ENCODE peak calls at places on chromosomes 16 and 17, in ten cellular contexts. Z is psoas muscle, X is epithelial cell of esophagus, O is RWPE1, J is gastrocnemius medialis, K is endothelial cell, V is stomach, B is left ventricle myocardium inferior, G is upper lobe of left lung, Q is tibial nerve. L is an unnamed sample.

GRCh38 chr17:50267074-50267841 is 7.0 kb upstream of the TMEM92 start:
- DNase-seq in J (no peak), B (no peak), G (no peak), K (no peak), O (no peak), X (no peak), V (no peak), Z (peak; percentile 52), Q (no peak), L (no peak)

GRCh38 chr16:16991711-16992110 is 479.0 kb downstream of the XYLT1 start:
- DNase-seq in G (no peak), B (no peak), V (no peak), Q (no peak), X (no peak), O (no peak), J (no peak), Z (no peak), K (no peak), L (no peak)

GRCh38 chr16:69796285-69797118 is 34.4 kb downstream of the WWP2 start:
- DNase-seq in Z (no peak), Q (peak; percentile 46), B (no peak), G (no peak), K (peak; percentile 41), V (no peak), X (peak; percentile 75), J (peak; percentile 13), O (peak; percentile 61), L (peak; percentile 55)

GRCh38 chr17:48001187-48001586 is 30.3 kb downstream of the CDK5RAP3 start:
- DNase-seq in J (no peak), V (no peak), B (no peak), K (no peak), G (no peak), Z (no peak), Q (no peak), X (no peak), O (no peak), L (no peak)

GRCh38 chr17:16342979-16343378 is 10.3 kb downstream of the CENPV start:
- DNase-seq in O (no peak), K (no peak), X (no peak), Q (no peak), G (no peak), Z (peak; percentile 75), B (no peak), V (no peak), J (peak; percentile 79), L (no peak)

GRCh38 chr17:8080799-8081219 is 6.7 kb downstream of the ALOX12B start:
- DNase-seq in V (no peak), Z (no peak), J (no peak), K (no peak), B (no peak), O (no peak), Q (no peak), X (no peak), G (peak; percentile 58), L (no peak)

GRCh38 chr16:23514381-23515152 is 4.3 kb upstream of the GGA2 start:
- DNase-seq in V (no peak), B (no peak), Q (no peak), K (no peak), J (no peak), G (no peak), O (no peak), X (no peak), Z (no peak), L (no peak)

GRCh38 chr16:17555176-17555575 is 84.4 kb upstream of the XYLT1 start:
- DNase-seq in J (no peak), O (peak; percentile 51), X (no peak), V (no peak), G (no peak), K (no peak), Z (no peak), B (no peak), Q (no peak), L (no peak)

GRCh38 chr17:77098884-77099545 is 41.8 kb upstream of the SEC14L1 start:
- DNase-seq in Z (no peak), J (peak; percentile 71), Q (peak; percentile 89), V (peak; percentile 57), X (peak; percentile 72), B (no peak), K (no peak), O (no peak), G (no peak), L (no peak)

GRCh38 chr16:588639-588888 is 1.3 kb upstream of the RAB40C start:
- DNase-seq in B (no peak), G (no peak), X (peak; percentile 66), Z (peak; percentile 75), O (no peak), Q (no peak), K (peak; percentile 41), V (peak; percentile 56), J (peak; percentile 50), L (peak; percentile 50)

GRCh38 chr17:10754861-10755591 is 25.2 kb upstream of the TMEM220 start:
- DNase-seq in Q (no peak), Z (no peak), B (no peak), J (no peak), X (peak; percentile 20), O (no peak), G (no peak), V (no peak), K (peak; percentile 24), L (no peak)

GRCh38 chr17:29212681-29213121 is 32.5 kb upstream of the MYO18A start:
- DNase-seq in Q (no peak), Z (no peak), V (no peak), O (no peak), J (no peak), G (no peak), B (no peak), K (no peak), X (peak; percentile 66), L (no peak)

GRCh38 chr16:88760424-88761142 is 24.4 kb downstream of the PIEZO1 start:
- DNase-seq in J (no peak), O (no peak), V (no peak), Z (no peak), Q (no peak), K (no peak), X (no peak), B (no peak), G (no peak), L (peak; percentile 45)

GRCh38 chr16:88758944-88759244 is 26.1 kb downstream of the PIEZO1 start:
- DNase-seq in Z (no peak), V (no peak), B (no peak), O (no peak), X (no peak), G (no peak), J (no peak), Q (no peak), K (no peak), L (no peak)

GRCh38 chr16:88758227-88758943 is 26.6 kb downstream of the PIEZO1 start:
- DNase-seq in O (no peak), K (no peak), G (no peak), B (no peak), Q (no peak), Z (no peak), J (no peak), X (peak; percentile 27), V (no peak), L (no peak)

GRCh38 chr16:88759976-88760350 is 25.1 kb downstream of the PIEZO1 start:
- DNase-seq in B (no peak), O (no peak), K (no peak), V (no peak), Z (no peak), G (no peak), J (no peak), Q (no peak), X (no peak), L (no peak)

DNA sequence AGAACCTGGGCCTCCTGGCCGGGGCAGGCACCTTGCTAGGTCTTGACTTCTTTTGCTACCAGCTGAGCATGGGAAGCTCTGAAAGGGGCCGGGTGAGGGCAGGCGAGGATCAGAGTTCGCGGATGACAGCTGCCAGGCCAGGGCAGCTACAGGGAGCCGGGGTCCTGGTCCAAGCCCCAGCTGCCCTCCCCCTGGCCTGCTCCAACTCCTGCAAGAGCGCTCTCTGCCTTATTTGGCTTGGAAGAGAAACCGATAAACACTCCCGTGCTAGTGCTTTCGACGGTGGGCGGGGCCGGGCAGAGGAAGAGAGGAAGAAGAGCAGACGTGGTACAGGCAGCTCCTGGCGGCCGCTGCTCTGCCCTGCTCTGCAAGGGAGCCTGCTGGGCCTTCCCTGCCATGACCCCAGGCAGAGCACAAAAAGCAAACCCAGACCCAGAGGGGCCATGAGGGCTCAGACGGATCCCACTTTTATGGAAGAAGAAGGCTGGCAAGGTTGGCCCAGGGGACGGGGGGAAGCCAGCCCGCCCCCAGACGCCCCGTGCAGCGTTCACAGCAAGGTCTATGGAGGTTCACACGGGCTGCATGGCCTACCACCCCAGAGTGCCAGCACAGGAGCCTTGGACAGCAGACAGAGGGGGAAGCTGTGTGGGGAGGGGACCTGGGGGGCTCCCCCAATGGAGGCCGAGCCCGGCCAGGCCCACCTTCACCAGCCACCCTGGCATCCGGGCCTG is 25.6 kb downstream of the PIEZO1 start:
- DNase-seq in K (no peak), B (no peak), J (no peak), Z (no peak), G (no peak), X (no peak), O (no peak), V (peak; percentile 55), Q (peak; percentile 38), L (no peak)
- TF ChIP-seq CTCF in K (no peak), B (no peak), J (no peak), Z (no peak), G (no peak), X (no peak), O (no peak), V (no peak), Q (no peak), L (no peak)

DNA sequence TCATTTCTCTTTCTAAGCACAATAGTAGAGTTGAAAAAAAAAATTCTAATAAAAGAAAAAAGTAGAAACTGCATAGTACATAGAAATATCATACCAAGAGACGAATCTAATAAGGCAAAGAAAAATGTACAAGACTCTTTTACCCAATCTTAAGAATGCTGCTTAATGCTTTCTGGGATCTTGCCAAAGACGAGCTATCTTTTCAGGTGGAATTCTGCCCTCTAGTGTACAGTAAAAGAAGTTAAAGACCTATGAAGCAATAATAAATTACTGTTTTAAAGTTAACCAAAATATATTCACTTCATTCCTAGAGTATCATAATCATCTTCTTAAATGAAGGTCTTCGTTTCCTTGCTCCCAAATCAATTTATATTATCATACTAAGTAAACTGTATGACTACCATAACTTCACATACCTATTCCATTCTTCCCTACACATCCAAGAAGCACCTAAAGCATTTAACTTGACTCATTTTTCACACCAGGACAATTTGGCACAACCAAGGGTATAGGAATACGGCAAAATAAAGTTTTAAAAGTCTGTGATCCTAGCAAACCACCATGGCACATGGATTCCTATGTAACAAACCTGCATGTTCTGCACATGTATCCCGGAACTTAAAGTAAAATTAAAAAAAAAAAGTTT is 47.7 kb downstream of the CFDP1 start:
- DNase-seq in Q (peak; percentile 57), J (no peak), X (peak; percentile 85), G (no peak), B (no peak), V (no peak), K (no peak), O (peak; percentile 41), Z (no peak), L (no peak)
- TF ChIP-seq CTCF in Q (peak; percentile 68), J (peak; percentile 85), X (peak; percentile 54), G (peak; percentile 74), B (peak; percentile 81), V (no peak), K (peak; percentile 78), O (peak; percentile 68), Z (peak; percentile 86), L (peak; percentile 67)

GRCh38 chr17:44568311-44568710 is 11.0 kb downstream of the FZD2 start:
- DNase-seq in K (no peak), V (no peak), G (peak; percentile 51), B (no peak), J (no peak), Q (no peak), Z (no peak), X (no peak), O (no peak), L (no peak)
- TF ChIP-seq CTCF in K (no peak), V (no peak), G (no peak), B (no peak), J (no peak), Q (no peak), Z (no peak), X (no peak), O (no peak), L (no peak)

GRCh38 chr17:32111141-32111771 is 31.0 kb upstream of the RHOT1 start:
- DNase-seq in G (peak; percentile 55), J (no peak), B (peak; percentile 45), V (peak; percentile 61), X (peak; percentile 55), Z (peak; percentile 72), K (peak; percentile 37), Q (peak; percentile 58), O (no peak), L (peak; percentile 40)
- TF ChIP-seq CTCF in G (no peak), J (no peak), B (peak; percentile 39), V (no peak), X (peak; percentile 35), Z (no peak), K (peak; percentile 16), Q (peak; percentile 34), O (peak; percentile 31), L (no peak)

L was measured in Calu3.